ENCODE peak calls at places on chromosomes 11 and 22, in ten cellular contexts. S is left ventricle myocardium superior; D is activated T-cell treated with anti-CD3 and anti-CD28 coated beads, Interleukin-2, amount 50 U/mL, for 1 hour; G is omental fat pad; X is psoas muscle; Q is effector memory CD8-positive, alpha-beta T cell; J is non-pigmented ciliary epithelial cell; L is tibial artery; Y is stimulated activated CD4-positive, alpha-beta T cell treated with anti-CD3 and anti-CD28 coated beads, Interleukin-4, amount 100 ng/mL, for 1 hour; N is sciatic nerve. K is an unnamed sample.

GRCh38 chr11:103110406-103110805 is 1.2 kb downstream of the DYNC2H1 start:
- DNase-seq in S (no peak), D (no peak), G (no peak), X (no peak), Q (no peak), J (no peak), L (no peak), Y (no peak), N (no peak), K (peak; percentile 64)

GRCh38 chr11:121437686-121438078 is 14.4 kb upstream of the SORL1 start:
- DNase-seq in S (no peak), D (no peak), G (no peak), X (no peak), Q (no peak), J (no peak), L (no peak), Y (no peak), N (no peak), K (no peak)

GRCh38 chr11:88288560-88288959 is 49.0 kb downstream of the CTSC start:
- DNase-seq in S (no peak), D (no peak), G (no peak), X (no peak), Q (no peak), J (no peak), L (no peak), Y (no peak), N (no peak), K (no peak)

GRCh38 chr11:66277475-66278391 is at the start of gene CNIH2:
- DNase-seq in S (peak; percentile 69), D (peak; percentile 74), G (no peak), X (peak; percentile 57), Q (peak; percentile 49), J (no peak), L (no peak), Y (peak; percentile 61), N (no peak), K (no peak)

GRCh38 chr22:23163665-23164064 is 16.6 kb upstream of the BCR start:
- DNase-seq in S (peak; percentile 74), D (no peak), G (no peak), X (peak; percentile 79), Q (no peak), J (no peak), L (no peak), Y (no peak), N (no peak), K (no peak)

GRCh38 chr11:65355013-65355775 is 643 bp downstream of the TIGD3 start:
- DNase-seq in S (peak; percentile 51), D (peak; percentile 61), G (no peak), X (peak; percentile 65), Q (peak; percentile 33), J (no peak), L (no peak), Y (peak; percentile 55), N (no peak), K (no peak)

GRCh38 chr11:6568191-6568918 is 35.1 kb downstream of the RRP8 start:
- DNase-seq in S (peak; percentile 57), D (no peak), G (no peak), X (peak; percentile 66), Q (no peak), J (peak; percentile 38), L (no peak), Y (no peak), N (peak; percentile 65), K (peak; percentile 40)

GRCh38 chr11:126697937-126698336 is 302.6 kb downstream of the KIRREL3 start:
- DNase-seq in S (no peak), D (no peak), G (no peak), X (no peak), Q (no peak), J (no peak), L (no peak), Y (no peak), N (no peak), K (no peak)

GRCh38 chr22:35452351-35452781 is 52.4 kb downstream of the MCM5 start:
- DNase-seq in S (no peak), D (no peak), G (no peak), X (no peak), Q (no peak), J (no peak), L (no peak), Y (no peak), N (no peak), K (no peak)

GRCh38 chr22:21041937-21042336 is 3.8 kb upstream of the LRRC74B start:
- DNase-seq in S (peak; percentile 4), D (no peak), G (no peak), X (peak; percentile 17), Q (no peak), J (peak; percentile 56), L (no peak), Y (no peak), N (no peak), K (peak; percentile 17)

GRCh38 chr11:32817843-32818183 is 11.9 kb upstream of the PRRG4 start:
- DNase-seq in S (no peak), D (no peak), G (no peak), X (no peak), Q (no peak), J (no peak), L (no peak), Y (no peak), N (no peak), K (no peak)

GRCh38 chr22:36863979-36864378 is 3.2 kb downstream of the NCF4 start:
- DNase-seq in S (no peak), D (no peak), G (no peak), X (no peak), Q (no peak), J (no peak), L (no peak), Y (no peak), N (no peak), K (no peak)

GRCh38 chr11:71499125-71499524 is 27.9 kb upstream of the KRTAP5-7 start:
- DNase-seq in S (peak; percentile 22), D (no peak), G (no peak), X (peak; percentile 72), Q (no peak), J (no peak), L (no peak), Y (no peak), N (peak; percentile 10), K (peak; percentile 45)

GRCh38 chr22:30327864-30328345 is 1.2 kb upstream of the TBC1D10A start:
- DNase-seq in S (no peak), D (no peak), G (no peak), X (no peak), Q (no peak), J (no peak), L (no peak), Y (no peak), N (no peak), K (peak; percentile 22)

GRCh38 chr22:40499187-40499753 is 128.9 kb downstream of the SGSM3 start:
- DNase-seq in S (no peak), D (no peak), G (no peak), X (no peak), Q (no peak), J (peak; percentile 97), L (peak; percentile 74), Y (no peak), N (no peak), K (peak; percentile 98)

GRCh38 chr22:38879961-38880360 is 7.9 kb upstream of the CBX6 start:
- DNase-seq in S (no peak), D (no peak), G (no peak), X (no peak), Q (no peak), J (no peak), L (no peak), Y (no peak), N (no peak), K (no peak)

GRCh38 chr11:17735823-17736772 is 1.5 kb downstream of the KCNC1 start:
- DNase-seq in S (no peak), D (no peak), G (no peak), X (peak; percentile 48), Q (no peak), J (no peak), L (peak; percentile 37), Y (no peak), N (peak; percentile 44), K (no peak)

GRCh38 chr11:44785856-44786606 is 59.3 kb downstream of the TSPAN18 start:
- DNase-seq in S (no peak), D (no peak), G (no peak), X (no peak), Q (no peak), J (no peak), L (peak; percentile 46), Y (no peak), N (no peak), K (no peak)

GRCh38 chr22:22200569-22201184 is 43.9 kb upstream of the VPREB1 start:
- DNase-seq in S (no peak), D (no peak), G (no peak), X (no peak), Q (no peak), J (no peak), L (no peak), Y (no peak), N (no peak), K (no peak)

GRCh38 chr11:75345455-75346224 is 5.8 kb downstream of the ARRB1 start:
- DNase-seq in S (no peak), D (no peak), G (no peak), X (no peak), Q (no peak), J (no peak), L (no peak), Y (no peak), N (no peak), K (no peak)

GRCh38 chr22:45036154-45036553 is 26.3 kb upstream of the PHF21B start:
- DNase-seq in S (no peak), D (no peak), G (no peak), X (peak; percentile 56), Q (no peak), J (no peak), L (no peak), Y (no peak), N (no peak), K (no peak)

GRCh38 chr11:12707500-12707880 is 33.3 kb downstream of the TEAD1 start:
- DNase-seq in S (no peak), D (no peak), G (no peak), X (no peak), Q (no peak), J (no peak), L (no peak), Y (no peak), N (no peak), K (no peak)

K was measured in mesenchymal stem cell.